ENCODE peak calls at places on chromosomes 13 and 19, in four cellular contexts. C is mammary epithelial cell, W is HFF-Myc, O is kidney epithelial cell. I is an unnamed sample.

GRCh38 chr19:6359942-6360341 is 1.4 kb upstream of the CLPP start:
- DNase-seq in O (no peak), C (no peak), W (no peak), I (no peak)

GRCh38 chr19:57338798-57339378 is 12.2 kb upstream of the ZNF304 start:
- DNase-seq in C (no peak), W (no peak), O (no peak), I (no peak)

GRCh38 chr13:85277753-85278152 is 521.5 kb downstream of the SLITRK6 start:
- DNase-seq in W (no peak), O (peak), C (no peak), I (no peak)

GRCh38 chr13:95540848-95541247 is 11.7 kb upstream of the CLDN10 start:
- DNase-seq in O (no peak), W (no peak), C (no peak), I (no peak)

GRCh38 chr13:33394294-33394932 is 108.9 kb upstream of the STARD13 start:
- DNase-seq in O (no peak), C (no peak), W (no peak), I (no peak)

GRCh38 chr13:93775027-93775426 is 548.4 kb downstream of the GPC6 start:
- DNase-seq in W (no peak), O (no peak), C (no peak), I (no peak)

GRCh38 chr13:26051231-26052135 is at the start of gene SHISA2:
- DNase-seq in O (no peak), C (peak), W (no peak), I (no peak)

GRCh38 chr13:65133094-65133493 is 2097.0 kb downstream of the PCDH9 start:
- DNase-seq in C (no peak), O (no peak), W (no peak), I (no peak)

GRCh38 chr13:73754727-73755292 is 379.4 kb downstream of the KLF12 start:
- DNase-seq in O (no peak), W (peak), C (peak), I (no peak)

GRCh38 chr13:30088312-30088855 is 219.0 kb downstream of the KATNAL1 start:
- DNase-seq in C (no peak), O (no peak), W (no peak), I (no peak)

GRCh38 chr19:51570962-51571575 is at the start of gene ZNF175:
- DNase-seq in O (peak), C (peak), W (peak), I (peak)

GRCh38 chr13:106260352-106260751 is 275.1 kb downstream of the EFNB2 start:
- DNase-seq in O (no peak), C (no peak), W (no peak), I (no peak)

GRCh38 chr13:31909889-31910551 is 121.6 kb upstream of the FRY start:
- DNase-seq in W (peak), O (peak), C (peak), I (no peak)

GRCh38 chr13:35460061-35460460 is 16.4 kb downstream of the MAB21L1 start:
- DNase-seq in W (no peak), C (no peak), O (no peak), I (no peak)

GRCh38 chr19:8180018-8180417 is 29.2 kb upstream of the CERS4 start:
- DNase-seq in W (no peak), C (no peak), O (no peak), I (no peak)

GRCh38 chr13:40433577-40433976 is 232.9 kb downstream of the FOXO1 start:
- DNase-seq in C (no peak), O (no peak), W (no peak), I (no peak)

GRCh38 chr13:89382986-89383385 is 1711.8 kb downstream of the SLITRK5 start:
- DNase-seq in W (no peak), O (no peak), C (no peak), I (no peak)

GRCh38 chr13:44014501-44014900 is 134.8 kb downstream of the LACC1 start:
- DNase-seq in W (no peak), O (no peak), C (no peak), I (no peak)

GRCh38 chr19:58229255-58229639 is 533 bp downstream of the ZNF544 start:
- DNase-seq in O (no peak), W (no peak), C (peak), I (no peak)

GRCh38 chr19:51141181-51141580 is 920 bp upstream of the SIGLEC7 start:
- DNase-seq in C (no peak), O (no peak), W (no peak), I (no peak)

GRCh38 chr19:9848761-9849160 is 13.6 kb downstream of the PIN1 start:
- DNase-seq in O (no peak), W (no peak), C (no peak), I (no peak)

GRCh38 chr19:31149306-31149975 is 199.8 kb downstream of the TSHZ3 start:
- DNase-seq in C (no peak), W (no peak), O (no peak), I (no peak)

GRCh38 chr13:45206340-45206739 is 5.5 kb upstream of the KCTD4 start:
- DNase-seq in C (peak), O (peak), W (peak), I (no peak)

GRCh38 chr19:54172413-54172763 is 572 bp downstream of the TMC4 start:
- DNase-seq in O (no peak), W (no peak), C (no peak), I (no peak)

GRCh38 chr19:40198272-40198990 is 7.2 kb downstream of the MAP3K10 start:
- DNase-seq in C (no peak), O (no peak), W (no peak), I (no peak)

GRCh38 chr13:44812818-44813217 is 176.5 kb downstream of the NUFIP1 start:
- DNase-seq in C (no peak), W (no peak), O (no peak), I (no peak)

GRCh38 chr13:42892760-42893159 is 99.3 kb downstream of the EPSTI1 start:
- DNase-seq in O (no peak), W (no peak), C (peak), I (no peak)

GRCh38 chr19:31444931-31445330 is 95.7 kb upstream of the TSHZ3 start:
- DNase-seq in W (no peak), C (no peak), O (no peak), I (no peak)

GRCh38 chr13:112194579-112194978 is 127.6 kb downstream of the SOX1 start:
- DNase-seq in C (no peak), W (no peak), O (no peak), I (no peak)

GRCh38 chr13:106418556-106418955 is 116.9 kb downstream of the EFNB2 start:
- DNase-seq in O (no peak), W (peak), C (peak), I (no peak)

GRCh38 chr13:30026093-30026492 is 175.7 kb upstream of the UBL3 start:
- DNase-seq in O (no peak), W (peak), C (peak), I (no peak)

GRCh38 chr19:8458380-8458779 is 13.6 kb downstream of the HNRNPM start:
- DNase-seq in O (no peak), C (no peak), W (no peak), I (no peak)

GRCh38 chr13:95100525-95101121 is 200.6 kb downstream of the ABCC4 start:
- DNase-seq in C (peak), O (peak), W (peak), I (no peak)

GRCh38 chr13:84946144-84946543 is 853.1 kb downstream of the SLITRK6 start:
- DNase-seq in O (no peak), C (peak), W (no peak), I (no peak)

DNA sequence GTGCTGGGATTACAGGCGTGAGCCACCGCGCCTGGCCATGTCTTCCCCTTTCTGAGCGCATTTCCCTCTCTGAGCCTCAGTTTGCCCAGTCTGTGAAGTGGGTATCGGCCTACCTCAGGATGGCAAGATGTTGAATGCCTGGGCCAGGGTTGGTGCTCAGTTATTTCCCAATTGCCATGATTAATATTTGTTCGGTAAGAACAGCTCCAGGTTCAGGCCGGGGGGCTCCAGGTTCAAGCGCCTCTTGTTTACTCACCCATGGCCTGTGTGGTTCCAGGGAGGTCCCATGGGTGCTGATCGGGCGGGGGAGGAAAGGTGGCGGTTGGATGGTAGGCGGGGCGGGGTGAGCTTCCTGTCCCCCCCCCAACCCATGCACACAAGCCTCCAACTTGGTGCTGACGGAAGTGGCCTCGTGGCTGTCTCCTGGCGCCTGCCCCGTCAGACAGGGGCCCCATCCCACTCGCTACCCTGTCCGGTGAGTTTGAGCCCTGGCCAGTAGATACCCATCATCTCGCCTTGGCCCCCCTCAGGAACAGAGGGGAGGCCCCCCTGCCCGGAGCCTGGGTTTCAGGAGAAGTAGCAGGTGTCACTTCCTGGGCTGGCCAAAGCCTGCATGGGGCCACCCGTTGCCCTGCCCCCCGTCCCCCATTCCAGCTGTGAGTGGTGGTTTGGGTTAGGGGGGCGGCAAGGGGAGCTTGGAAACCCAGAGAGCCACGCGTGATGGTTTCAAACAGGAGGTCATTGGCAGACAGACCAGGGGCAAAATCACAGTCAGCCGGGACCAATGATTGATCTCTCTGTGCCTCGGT is at the start of gene FCHO1:
- DNase-seq in W (no peak), O (no peak), C (no peak), I (no peak)
- H3K4me3 ChIP-seq in W (no peak), O (no peak), C (no peak), I (no peak)

GRCh38 chr19:42515241-42515832 is 12.9 kb downstream of the CEACAM1 start:
- DNase-seq in O (no peak), C (no peak), W (no peak), I (no peak)

GRCh38 chr19:42514449-42514848 is 13.8 kb downstream of the CEACAM1 start:
- DNase-seq in W (no peak), C (no peak), O (no peak), I (no peak)

GRCh38 chr19:42511340-42511739 is 16.9 kb downstream of the CEACAM1 start:
- DNase-seq in W (no peak), O (no peak), C (no peak), I (no peak)

GRCh38 chr19:42512130-42512636 is 16.1 kb downstream of the CEACAM1 start:
- DNase-seq in W (no peak), C (no peak), O (no peak), I (no peak)

DNA sequence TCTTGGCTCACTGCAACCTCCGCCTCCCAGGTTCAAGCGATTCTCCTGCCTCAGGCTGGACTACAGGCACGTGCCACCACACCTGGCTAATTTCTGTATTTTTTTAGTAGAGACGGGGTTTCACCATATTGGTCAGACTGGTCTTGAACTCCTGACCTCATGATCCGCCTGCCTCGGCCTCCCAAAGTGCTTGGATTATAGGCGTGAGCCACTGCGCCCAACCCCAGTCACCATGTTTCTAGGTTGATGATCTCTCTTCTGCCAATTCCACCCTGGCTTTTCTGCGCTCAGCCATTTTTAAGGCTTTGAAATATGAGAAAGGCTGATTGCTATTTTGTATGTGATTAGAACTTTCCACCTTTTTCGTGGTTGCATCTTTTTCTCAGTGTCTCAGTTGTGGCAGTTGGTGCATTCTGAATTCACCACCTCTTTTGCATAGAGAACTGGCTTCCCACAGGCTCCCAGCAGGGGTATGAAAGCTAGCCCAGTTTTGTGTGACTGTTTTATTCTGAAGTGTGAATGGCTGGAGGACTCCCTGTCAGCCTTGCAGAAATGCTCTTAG is 15.5 kb downstream of the CEACAM1 start:
- DNase-seq in O (no peak), W (no peak), C (no peak), I (no peak)
- H3K4me3 ChIP-seq in O (no peak), W (no peak), C (no peak), I (no peak)

DNA sequence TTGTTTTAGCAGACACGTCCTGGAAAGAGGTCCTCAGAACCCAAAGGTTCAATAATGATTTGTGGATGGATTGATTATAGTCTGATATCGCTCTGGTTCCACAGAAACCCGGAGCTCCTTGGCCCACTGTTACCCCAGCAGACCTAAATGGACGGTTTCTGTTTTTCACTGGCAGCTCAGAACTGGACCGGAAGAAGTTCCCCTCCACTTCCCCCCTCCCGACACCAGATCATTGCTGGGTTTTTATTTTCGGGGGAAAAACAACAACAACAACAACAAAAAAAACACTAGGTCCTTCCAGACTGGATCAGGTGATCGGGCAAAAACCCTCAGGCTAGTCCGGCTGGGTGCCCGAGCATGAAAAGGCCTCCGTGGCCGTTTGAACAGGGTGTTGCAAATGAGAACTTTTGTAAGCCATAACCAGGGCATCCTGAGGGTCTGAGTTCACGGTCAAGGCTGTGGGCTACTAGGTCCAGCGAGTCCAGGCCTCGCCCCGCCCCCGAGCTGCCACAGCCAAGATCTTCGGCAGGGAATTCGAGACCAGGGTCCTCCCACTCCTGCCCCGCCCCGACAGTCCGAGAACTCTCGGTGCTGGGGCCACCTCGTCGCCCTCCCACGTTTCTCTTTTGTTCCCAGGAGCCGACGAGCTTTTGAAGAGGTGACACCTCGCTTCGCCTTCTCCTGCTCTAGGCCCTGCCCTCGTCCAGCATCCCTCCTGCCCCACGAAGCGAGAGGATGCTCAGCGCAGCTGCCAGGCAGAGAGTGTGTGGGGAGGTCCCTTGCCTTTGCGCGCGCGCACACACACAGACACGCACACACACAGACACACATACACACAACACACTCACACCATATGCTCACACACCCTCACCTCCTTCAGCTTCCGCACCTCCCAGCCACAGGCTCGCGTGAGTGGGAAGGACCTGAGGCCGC is 8.7 kb downstream of the ZIC2 start:
- DNase-seq in C (no peak), O (no peak), W (no peak), I (no peak)
- H3K4me3 ChIP-seq in C (no peak), O (no peak), W (no peak), I (no peak)

GRCh38 chr13:113586661-113587479 is 2.3 kb downstream of the TFDP1 start:
- DNase-seq in O (no peak), C (no peak), W (no peak), I (peak)
- H3K4me3 ChIP-seq in O (no peak), C (no peak), W (peak), I (no peak)

GRCh38 chr19:5314012-5314906 is 26.4 kb downstream of the PTPRS start:
- DNase-seq in O (no peak), C (peak), W (no peak), I (no peak)

GRCh38 chr19:5317321-5317720 is 23.3 kb downstream of the PTPRS start:
- DNase-seq in C (no peak), W (no peak), O (no peak), I (no peak)

GRCh38 chr19:5318306-5318705 is 22.3 kb downstream of the PTPRS start:
- DNase-seq in O (no peak), W (no peak), C (no peak), I (no peak)

GRCh38 chr19:5314907-5315298 is 25.7 kb downstream of the PTPRS start:
- DNase-seq in O (no peak), C (no peak), W (no peak), I (no peak)

GRCh38 chr19:5316138-5316537 is 24.5 kb downstream of the PTPRS start:
- DNase-seq in O (no peak), C (no peak), W (no peak), I (no peak)
- H3K4me3 ChIP-seq in O (no peak), C (no peak), W (no peak), I (no peak)

DNA sequence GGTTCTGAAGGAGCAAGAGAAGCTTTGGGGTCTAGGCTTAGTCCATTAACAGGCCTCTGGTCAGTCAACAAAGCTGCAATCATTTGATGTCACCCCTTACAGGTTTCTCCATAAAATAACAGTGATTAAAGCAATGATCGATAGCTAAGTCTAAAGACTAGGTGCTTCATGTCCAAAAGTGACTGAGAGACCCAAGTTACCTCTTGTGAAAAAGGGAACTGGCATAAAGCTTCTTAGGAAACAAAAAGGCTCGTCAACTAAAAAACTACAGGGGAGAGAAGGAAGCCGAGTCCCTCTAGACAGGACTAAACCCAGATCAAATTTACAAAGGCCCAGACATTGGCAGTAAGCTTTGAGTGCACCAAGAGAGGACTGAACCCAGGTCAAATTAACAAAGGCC is 2.2 kb downstream of the DCUN1D2 start:
- DNase-seq in O (no peak), W (no peak), C (no peak), I (no peak)
- H3K4me3 ChIP-seq in O (no peak), W (peak), C (no peak), I (no peak)